ENCODE peak calls at places on chromosomes 6 and 20, in ten cellular contexts. R, X, O, H, D, Z, V, K, Y and L are unnamed samples.

GRCh38 chr6:45681860-45682488 is 304.2 kb upstream of the SUPT3H start:
- DNase-seq in R (no peak), V (no peak), Y (no peak), H (peak), D (peak), K (no peak), O (peak), Z (peak), X (no peak), L (peak)

GRCh38 chr6:53236241-53236640 is 87.6 kb upstream of the GCM1 start:
- DNase-seq in H (no peak), X (no peak), V (no peak), K (no peak), O (no peak), Y (no peak), Z (no peak), D (no peak), R (no peak), L (no peak)

GRCh38 chr20:45861157-45862075 is 4.0 kb downstream of the ZSWIM3 start:
- DNase-seq in H (no peak), D (no peak), O (no peak), K (peak), X (no peak), V (no peak), Z (no peak), R (no peak), Y (peak), L (no peak)

GRCh38 chr20:5085380-5085779 is 34.4 kb downstream of the PCNA start:
- DNase-seq in R (no peak), K (no peak), V (no peak), Y (no peak), Z (no peak), X (no peak), H (no peak), D (no peak), O (no peak), L (no peak)

GRCh38 chr6:21522007-21522758 is 71.4 kb upstream of the SOX4 start:
- DNase-seq in Z (no peak), V (no peak), Y (peak), H (no peak), D (no peak), R (no peak), O (no peak), X (no peak), K (peak), L (no peak)

GRCh38 chr6:110053395-110054240 is 75.5 kb downstream of the GPR6 start:
- DNase-seq in X (peak), Y (peak), H (no peak), V (peak), R (no peak), K (peak), Z (no peak), D (peak), O (no peak), L (peak)

GRCh38 chr6:78505178-78505577 is 362.2 kb upstream of the IRAK1BP1 start:
- DNase-seq in V (no peak), K (no peak), Y (no peak), R (no peak), H (no peak), X (no peak), O (no peak), Z (no peak), D (no peak), L (no peak)

GRCh38 chr6:48151142-48151541 is 40.1 kb upstream of the PTCHD4 start:
- DNase-seq in V (no peak), X (peak), R (no peak), K (no peak), D (no peak), Y (no peak), O (no peak), Z (no peak), H (no peak), L (peak)

GRCh38 chr6:149043476-149044130 is 273.9 kb upstream of the TAB2 start:
- DNase-seq in H (no peak), K (peak), D (peak), Z (no peak), R (no peak), V (no peak), Y (no peak), O (no peak), X (no peak), L (no peak)

GRCh38 chr6:132650413-132650812 is 8.6 kb downstream of the TAAR1 start:
- DNase-seq in O (no peak), X (no peak), H (no peak), D (peak), K (no peak), V (no peak), Y (no peak), R (no peak), Z (no peak), L (no peak)

GRCh38 chr6:168017629-168018028 is 20.2 kb downstream of the KIF25 start:
- DNase-seq in V (no peak), Z (no peak), R (no peak), Y (no peak), O (no peak), X (no peak), D (no peak), K (no peak), H (no peak), L (no peak)

GRCh38 chr20:36604952-36605308 is 649 bp upstream of the RAB5IF start:
- DNase-seq in X (no peak), Y (no peak), V (no peak), K (peak), Z (peak), R (no peak), H (peak), O (peak), D (no peak), L (no peak)

GRCh38 chr6:106099235-106099537 is 13.1 kb downstream of the PRDM1 start:
- DNase-seq in R (no peak), H (no peak), V (no peak), K (no peak), D (no peak), Y (peak), X (no peak), O (no peak), Z (no peak), L (no peak)